ENCODE peak calls at places on chromosomes 2 and 18, in four cellular contexts. C is HCT116; Z is CD8-positive, alpha-beta T cell; A is cardiac muscle cell. G is an unnamed sample.
A peak's percentile ranks its signal among the peaks of the same experiment; 100 is the strongest.

GRCh38 chr18:21257383-21257782 is 15.4 kb downstream of the GREB1L start:
- DNase-seq in Z (no peak), C (no peak), A (peak; percentile 11), G (no peak)

GRCh38 chr2:38376346-38376682 is 759 bp downstream of the ATL2 start:
- DNase-seq in C (peak; percentile 53), Z (no peak), A (peak; percentile 70), G (no peak)

GRCh38 chr2:61978522-61978921 is 73.0 kb downstream of the COMMD1 start:
- DNase-seq in Z (no peak), C (no peak), A (no peak), G (no peak)

GRCh38 chr18:13481331-13481730 is 245.0 kb downstream of the FAM210A start:
- DNase-seq in C (no peak), A (no peak), Z (no peak), G (no peak)

GRCh38 chr2:122643725-122644329 is 888.4 kb downstream of the TSN start:
- DNase-seq in C (no peak), Z (no peak), A (peak; percentile 90), G (no peak)

GRCh38 chr2:207584952-207585351 is 40.2 kb downstream of the METTL21A start:
- DNase-seq in Z (no peak), A (no peak), C (no peak), G (no peak)

GRCh38 chr2:28558918-28559317 is 63.1 kb downstream of the PLB1 start:
- DNase-seq in A (peak; percentile 67), C (no peak), Z (no peak), G (no peak)

GRCh38 chr2:133736674-133737073 is 168.4 kb upstream of the NCKAP5 start:
- DNase-seq in Z (no peak), A (no peak), C (no peak), G (no peak)

GRCh38 chr2:191145769-191146471 is 4.9 kb downstream of the STAT4 start:
- DNase-seq in Z (no peak), A (no peak), C (no peak), G (no peak)

GRCh38 chr2:113685471-113685870 is 58.4 kb downstream of the RABL2A start:
- DNase-seq in C (no peak), Z (no peak), A (no peak), G (no peak)

GRCh38 chr2:172655838-172656573 is 79.6 kb upstream of the RAPGEF4 start:
- DNase-seq in Z (no peak), C (no peak), A (no peak), G (no peak)

GRCh38 chr18:61991201-61991600 is 98.4 kb upstream of the RNF152 start:
- DNase-seq in A (peak; percentile 67), C (no peak), Z (no peak), G (no peak)

GRCh38 chr2:108034843-108035242 is 48.5 kb downstream of the SLC5A7 start:
- DNase-seq in Z (no peak), C (no peak), A (no peak), G (no peak)

GRCh38 chr18:48868468-48869466 is 82.0 kb downstream of the SMAD7 start:
- DNase-seq in Z (peak; percentile 50), C (no peak), A (no peak), G (no peak)

GRCh38 chr2:118123561-118124232 is 35.4 kb downstream of the INSIG2 start:
- DNase-seq in A (peak; percentile 79), C (peak; percentile 97), Z (no peak), G (no peak)

GRCh38 chr2:198203306-198203705 is 398.9 kb downstream of the PLCL1 start:
- DNase-seq in Z (no peak), C (no peak), A (no peak), G (no peak)

GRCh38 chr2:193349642-193350041 is 1154.9 kb upstream of the TMEFF2 start:
- DNase-seq in C (no peak), Z (no peak), A (no peak), G (no peak)

GRCh38 chr18:46412831-46413371 is 244.1 kb downstream of the LOXHD1 start:
- DNase-seq in Z (no peak), C (no peak), A (no peak), G (no peak)

GRCh38 chr2:134736167-134736885 is 17.5 kb upstream of the TMEM163 start:
- DNase-seq in C (peak; percentile 3), A (peak; percentile 78), Z (no peak), G (no peak)

GRCh38 chr18:62729487-62730386 is 14.4 kb downstream of the PHLPP1 start:
- DNase-seq in A (no peak), Z (no peak), C (no peak), G (no peak)

GRCh38 chr2:208077286-208077685 is 47.0 kb downstream of the CRYGD start:
- DNase-seq in C (no peak), Z (no peak), A (peak; percentile 70), G (no peak)

GRCh38 chr2:16134436-16135165 is 194.3 kb downstream of the MYCN start:
- DNase-seq in A (no peak), C (no peak), Z (no peak), G (no peak)

GRCh38 chr2:210663574-210663973 is 107.2 kb downstream of the CPS1 start:
- DNase-seq in A (peak; percentile 34), C (no peak), Z (no peak), G (peak; percentile 7)

GRCh38 chr18:61578846-61579245 is 245.6 kb downstream of the CDH20 start:
- DNase-seq in A (no peak), C (no peak), Z (no peak), G (no peak)

GRCh38 chr2:79799744-79800143 is 286.9 kb downstream of the CTNNA2 start:
- DNase-seq in A (no peak), C (no peak), Z (no peak), G (no peak)

GRCh38 chr2:47021301-47022009 is 105.8 kb upstream of the MCFD2 start:
- DNase-seq in Z (no peak), A (no peak), C (no peak), G (no peak)

GRCh38 chr2:164593959-164594358 is 27.3 kb downstream of the GRB14 start:
- DNase-seq in C (no peak), Z (no peak), A (no peak), G (no peak)

GRCh38 chr2:205700331-205701132 is 18.2 kb downstream of the NRP2 start:
- DNase-seq in C (no peak), A (peak; percentile 79), Z (no peak), G (no peak)

GRCh38 chr2:108889907-108890306 is 99.1 kb downstream of the EDAR start:
- DNase-seq in C (no peak), Z (no peak), A (no peak), G (no peak)

GRCh38 chr18:63346031-63346430 is 21.0 kb downstream of the KDSR start:
- DNase-seq in A (no peak), Z (no peak), C (no peak), G (no peak)

GRCh38 chr2:23826771-23827170 is 100.2 kb downstream of the ATAD2B start:
- DNase-seq in A (no peak), C (no peak), Z (no peak), G (no peak)

GRCh38 chr2:38274286-38275276 is 102.5 kb downstream of the ATL2 start:
- DNase-seq in Z (no peak), C (peak; percentile 79), A (peak; percentile 89), G (peak; percentile 27)

GRCh38 chr2:173448938-173449471 is 94.3 kb downstream of the CDCA7 start:
- DNase-seq in C (peak; percentile 85), A (peak; percentile 91), Z (peak; percentile 53), G (peak; percentile 88)

GRCh38 chr2:74328074-74328473 is 15.1 kb downstream of the SLC4A5 start:
- DNase-seq in C (no peak), A (no peak), Z (no peak), G (no peak)

GRCh38 chr2:140348826-140349225 is 1568.6 kb upstream of the NXPH2 start:
- DNase-seq in Z (no peak), C (no peak), A (no peak), G (peak; percentile 18)

GRCh38 chr2:26521054-26521912 is 43.4 kb upstream of the OTOF start:
- DNase-seq in A (peak; percentile 17), C (peak; percentile 38), Z (no peak), G (peak; percentile 31)

GRCh38 chr2:127620867-127621266 is 25.1 kb upstream of the GPR17 start:
- DNase-seq in A (no peak), C (no peak), Z (no peak), G (no peak)

GRCh38 chr2:36376319-36376765 is 20.8 kb downstream of the CRIM1 start:
- DNase-seq in A (peak; percentile 71), C (no peak), Z (no peak), G (no peak)

GRCh38 chr2:207600211-207600610 is 25.0 kb downstream of the METTL21A start:
- DNase-seq in A (peak; percentile 8), C (no peak), Z (no peak), G (no peak)

GRCh38 chr2:161956751-161957150 is 117.3 kb downstream of the DPP4 start:
- DNase-seq in A (no peak), C (no peak), Z (no peak), G (no peak)

GRCh38 chr2:161952722-161953322 is 121.2 kb downstream of the DPP4 start:
- DNase-seq in C (no peak), Z (no peak), A (no peak), G (no peak)

DNA sequence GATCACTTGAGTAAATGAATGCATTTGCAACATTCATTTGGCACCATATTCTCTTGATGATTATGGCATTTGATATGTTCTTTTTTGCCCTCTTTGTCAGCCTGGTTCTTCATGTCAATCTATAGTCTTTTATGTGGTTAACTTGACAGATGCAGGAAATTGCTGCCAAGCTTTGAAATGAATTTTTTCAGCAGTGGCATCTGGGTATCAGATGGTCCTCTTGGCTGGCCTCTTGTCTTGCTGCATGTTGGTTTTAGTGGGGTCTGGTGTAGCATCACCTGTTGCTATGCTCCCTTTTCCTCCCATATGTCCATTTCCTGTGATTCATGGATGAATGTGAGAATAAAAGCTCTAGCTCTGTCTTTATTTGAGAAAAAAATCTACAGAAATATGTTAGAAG is 119.9 kb downstream of the DPP4 start:
- DNase-seq in A (no peak), C (no peak), Z (peak; percentile 21), G (no peak)
- H3K27ac ChIP-seq in A (no peak overlapping the region), C (no peak overlapping the region), Z (no peak overlapping the region), G (no peak overlapping the region)

GRCh38 chr2:101815739-101816391 is 118.4 kb downstream of the MAP4K4 start:
- DNase-seq in Z (no peak), A (peak; percentile 32), C (no peak), G (no peak)
- H3K27ac ChIP-seq in Z (no peak overlapping the region), A (no peak overlapping the region), C (no peak overlapping the region), G (no peak overlapping the region)

GRCh38 chr2:7992612-7993596 is 689.0 kb upstream of the ID2 start:
- DNase-seq in A (no peak), C (no peak), Z (no peak), G (no peak)

GRCh38 chr2:7994397-7994951 is 687.4 kb upstream of the ID2 start:
- DNase-seq in C (no peak), A (no peak), Z (no peak), G (no peak)

GRCh38 chr2:8000861-8001260 is 681.0 kb upstream of the ID2 start:
- DNase-seq in A (peak; percentile 7), Z (no peak), C (no peak), G (no peak)

GRCh38 chr2:7999683-8000476 is 682.0 kb upstream of the ID2 start:
- DNase-seq in Z (no peak), C (no peak), A (no peak), G (no peak)

DNA sequence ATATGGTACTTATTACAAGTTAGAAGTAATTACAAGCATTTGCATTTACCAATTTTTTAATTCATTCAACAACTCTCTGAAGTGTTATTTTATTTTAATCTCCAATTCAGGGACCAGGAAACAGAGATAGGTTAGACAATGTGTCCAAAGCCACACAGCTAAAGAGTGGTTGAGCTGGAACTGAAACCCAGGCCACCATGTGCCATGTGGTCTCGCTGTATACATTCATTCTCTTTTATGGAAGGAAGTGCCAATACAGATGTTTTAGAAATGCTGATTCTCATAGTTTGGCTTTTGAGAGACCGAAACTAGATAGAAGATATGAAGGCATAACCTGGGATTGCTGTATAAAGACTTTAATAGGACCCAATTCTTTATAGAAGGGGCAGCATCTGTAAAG is 684.6 kb upstream of the ID2 start:
- DNase-seq in Z (no peak), C (no peak), A (no peak), G (no peak)
- H3K27ac ChIP-seq in Z (no peak overlapping the region), C (no peak overlapping the region), A (no peak overlapping the region), G (no peak overlapping the region)

GRCh38 chr2:8484502-8485283 is 197.2 kb upstream of the ID2 start:
- DNase-seq in Z (no peak), C (no peak), A (no peak), G (no peak)
- H3K27ac ChIP-seq in Z (no peak overlapping the region), C (no peak overlapping the region), A (no peak overlapping the region), G (no peak overlapping the region)

G was measured in iPS DF 6.9.